ENCODE peak calls at places on chromosomes 12 and 14, in five cellular contexts. One of them, this sample, is unnamed.

GRCh38 chr12:64900540-64900939 is 76.1 kb downstream of the TBC1D30 start:
- DNase-seq in effector memory CD4-positive, alpha-beta T cell: no peak
- DNase-seq in BJ: no peak
- DNase-seq in iPS DF 19.7: no peak
- DNase-seq in IMR-90: peak
- DNase-seq in this sample: no peak

GRCh38 chr12:25997401-25997973 is 39.0 kb downstream of the RASSF8 start:
- DNase-seq in iPS DF 19.7: peak
- DNase-seq in BJ: peak
- DNase-seq in IMR-90: peak
- DNase-seq in effector memory CD4-positive, alpha-beta T cell: no peak
- DNase-seq in this sample: no peak

GRCh38 chr12:53287741-53288216 is 7.6 kb upstream of the PFDN5 start:
- DNase-seq in BJ: no peak
- DNase-seq in effector memory CD4-positive, alpha-beta T cell: peak
- DNase-seq in IMR-90: peak
- DNase-seq in iPS DF 19.7: no peak
- DNase-seq in this sample: peak

GRCh38 chr12:122081697-122082221 is 3.2 kb downstream of the MLXIP start:
- DNase-seq in effector memory CD4-positive, alpha-beta T cell: no peak
- DNase-seq in iPS DF 19.7: no peak
- DNase-seq in BJ: no peak
- DNase-seq in IMR-90: peak
- DNase-seq in this sample: peak

GRCh38 chr12:96401061-96401871 is 1.0 kb upstream of the CDK17 start:
- DNase-seq in effector memory CD4-positive, alpha-beta T cell: no peak
- DNase-seq in IMR-90: peak
- DNase-seq in iPS DF 19.7: no peak
- DNase-seq in BJ: peak
- DNase-seq in this sample: peak

GRCh38 chr12:109497675-109498074 is 20.2 kb downstream of the UBE3B start:
- DNase-seq in BJ: no peak
- DNase-seq in iPS DF 19.7: no peak
- DNase-seq in IMR-90: peak
- DNase-seq in effector memory CD4-positive, alpha-beta T cell: no peak
- DNase-seq in this sample: no peak

GRCh38 chr12:54421175-54421872 is 2.3 kb upstream of the ITGA5 start:
- DNase-seq in effector memory CD4-positive, alpha-beta T cell: no peak
- DNase-seq in IMR-90: peak
- DNase-seq in BJ: no peak
- DNase-seq in iPS DF 19.7: no peak
- DNase-seq in this sample: no peak

GRCh38 chr14:93280743-93281142 is 52.1 kb downstream of the BTBD7 start:
- DNase-seq in IMR-90: no peak
- DNase-seq in iPS DF 19.7: no peak
- DNase-seq in effector memory CD4-positive, alpha-beta T cell: no peak
- DNase-seq in BJ: no peak
- DNase-seq in this sample: no peak

GRCh38 chr12:52075409-52075724 is 4.1 kb upstream of the SMIM41 start:
- DNase-seq in iPS DF 19.7: no peak
- DNase-seq in BJ: no peak
- DNase-seq in IMR-90: peak
- DNase-seq in effector memory CD4-positive, alpha-beta T cell: no peak
- DNase-seq in this sample: no peak

GRCh38 chr12:19234171-19234704 is 104.7 kb downstream of the PLEKHA5 start:
- DNase-seq in effector memory CD4-positive, alpha-beta T cell: no peak
- DNase-seq in IMR-90: peak
- DNase-seq in iPS DF 19.7: no peak
- DNase-seq in BJ: no peak
- DNase-seq in this sample: no peak

GRCh38 chr14:49955013-49955412 is 62.1 kb downstream of the ARF6 start:
- DNase-seq in iPS DF 19.7: no peak
- DNase-seq in effector memory CD4-positive, alpha-beta T cell: no peak
- DNase-seq in IMR-90: no peak
- DNase-seq in BJ: no peak
- DNase-seq in this sample: no peak

GRCh38 chr12:10212623-10213131 is at the start of gene GABARAPL1:
- DNase-seq in IMR-90: peak
- DNase-seq in effector memory CD4-positive, alpha-beta T cell: peak
- DNase-seq in iPS DF 19.7: no peak
- DNase-seq in BJ: no peak
- DNase-seq in this sample: no peak

GRCh38 chr12:45633733-45634132 is 95.8 kb upstream of the ARID2 start:
- DNase-seq in IMR-90: no peak
- DNase-seq in effector memory CD4-positive, alpha-beta T cell: no peak
- DNase-seq in iPS DF 19.7: no peak
- DNase-seq in BJ: no peak
- DNase-seq in this sample: no peak

GRCh38 chr14:75822522-75823288 is 159.1 kb downstream of the TGFB3 start:
- DNase-seq in iPS DF 19.7: no peak
- DNase-seq in IMR-90: peak
- DNase-seq in effector memory CD4-positive, alpha-beta T cell: no peak
- DNase-seq in BJ: peak
- DNase-seq in this sample: no peak

GRCh38 chr14:92673601-92674000 is 74.8 kb downstream of the LGMN start:
- DNase-seq in IMR-90: no peak
- DNase-seq in iPS DF 19.7: no peak
- DNase-seq in effector memory CD4-positive, alpha-beta T cell: no peak
- DNase-seq in BJ: no peak
- DNase-seq in this sample: no peak

GRCh38 chr14:106185837-106186233 is 659.5 kb downstream of the TMEM121 start:
- DNase-seq in IMR-90: no peak
- DNase-seq in iPS DF 19.7: no peak
- DNase-seq in BJ: no peak
- DNase-seq in effector memory CD4-positive, alpha-beta T cell: peak
- DNase-seq in this sample: no peak